ENCODE peak calls at places on chromosomes 13 and 19, in six cellular contexts. L is heart left ventricle, U is esophagus muscularis mucosa, Z is ovary, C is lower lobe of right lung, G is mesendoderm. O is an unnamed sample.

GRCh38 chr13:104843328-104843727 is 1692.1 kb downstream of the EFNB2 start:
- DNase-seq in L (no peak), U (no peak), Z (no peak), C (no peak), G (no peak), O (no peak)

GRCh38 chr13:79631260-79631659 is 150.3 kb downstream of the NDFIP2 start:
- DNase-seq in L (no peak), U (no peak), Z (no peak), C (no peak), G (peak), O (no peak)

GRCh38 chr13:113548171-113548641 is 36.3 kb upstream of the TFDP1 start:
- DNase-seq in L (no peak), U (no peak), Z (no peak), C (peak), G (no peak), O (peak)

GRCh38 chr13:47499358-47500150 is 501.5 kb downstream of the SUCLA2 start:
- DNase-seq in L (no peak), U (no peak), Z (no peak), C (no peak), G (no peak), O (no peak)

GRCh38 chr13:37202264-37202663 is 96.8 kb upstream of the CSNK1A1L start:
- DNase-seq in L (no peak), U (no peak), Z (no peak), C (no peak), G (no peak), O (no peak)

GRCh38 chr13:45492538-45492937 is 27.8 kb downstream of the COG3 start:
- DNase-seq in L (no peak), U (no peak), Z (no peak), C (no peak), G (no peak), O (no peak)

GRCh38 chr19:34041922-34042521 is 130.3 kb upstream of the LSM14A start:
- DNase-seq in L (peak), U (no peak), Z (peak), C (peak), G (peak), O (peak)

GRCh38 chr19:50496189-50497029 is 14.6 kb downstream of the JOSD2 start:
- DNase-seq in L (peak), U (no peak), Z (no peak), C (peak), G (peak), O (peak)

GRCh38 chr19:40594251-40594650 is 6.9 kb upstream of the LTBP4 start:
- DNase-seq in L (no peak), U (no peak), Z (no peak), C (no peak), G (peak), O (no peak)

GRCh38 chr19:47882890-47883289 is 3.2 kb downstream of the SULT2A1 start:
- DNase-seq in L (no peak), U (no peak), Z (no peak), C (peak), G (no peak), O (no peak)

GRCh38 chr19:54035215-54036178 is 28.2 kb downstream of the VSTM1 start:
- DNase-seq in L (no peak), U (no peak), Z (no peak), C (no peak), G (peak), O (no peak)

GRCh38 chr13:106887686-106888085 is 319.7 kb upstream of the ARGLU1 start:
- DNase-seq in L (no peak), U (no peak), Z (no peak), C (no peak), G (no peak), O (no peak)

GRCh38 chr19:46173886-46174475 is 25.9 kb downstream of the IGFL2 start:
- DNase-seq in L (no peak), U (no peak), Z (no peak), C (no peak), G (peak), O (no peak)

GRCh38 chr13:81565849-81566248 is 1224.9 kb upstream of the SPRY2 start:
- DNase-seq in L (no peak), U (no peak), Z (no peak), C (no peak), G (no peak), O (no peak)

GRCh38 chr19:32098953-32099352 is 246.5 kb upstream of the ZNF507 start:
- DNase-seq in L (no peak), U (no peak), Z (no peak), C (no peak), G (peak), O (no peak)

GRCh38 chr19:42850981-42851717 is 28.4 kb downstream of the PSG1 start:
- DNase-seq in L (peak), U (peak), Z (no peak), C (no peak), G (no peak), O (no peak)

GRCh38 chr13:113751491-113751890 is 7.5 kb upstream of the TMEM255B start:
- DNase-seq in L (no peak), U (no peak), Z (no peak), C (no peak), G (no peak), O (no peak)

GRCh38 chr13:102401305-102401704 is 543 bp downstream of the FGF14 start:
- DNase-seq in L (no peak), U (no peak), Z (no peak), C (no peak), G (no peak), O (no peak)

GRCh38 chr13:102402292-102402691 is 444 bp upstream of the FGF14 start:
- DNase-seq in L (peak), U (no peak), Z (no peak), C (no peak), G (peak), O (peak)

GRCh38 chr13:102400619-102401125 is 1.2 kb downstream of the FGF14 start:
- DNase-seq in L (peak), U (no peak), Z (no peak), C (peak), G (peak), O (peak)

GRCh38 chr13:102399791-102400618 is 1.8 kb downstream of the FGF14 start:
- DNase-seq in L (peak), U (no peak), Z (no peak), C (peak), G (peak), O (peak)

DNA sequence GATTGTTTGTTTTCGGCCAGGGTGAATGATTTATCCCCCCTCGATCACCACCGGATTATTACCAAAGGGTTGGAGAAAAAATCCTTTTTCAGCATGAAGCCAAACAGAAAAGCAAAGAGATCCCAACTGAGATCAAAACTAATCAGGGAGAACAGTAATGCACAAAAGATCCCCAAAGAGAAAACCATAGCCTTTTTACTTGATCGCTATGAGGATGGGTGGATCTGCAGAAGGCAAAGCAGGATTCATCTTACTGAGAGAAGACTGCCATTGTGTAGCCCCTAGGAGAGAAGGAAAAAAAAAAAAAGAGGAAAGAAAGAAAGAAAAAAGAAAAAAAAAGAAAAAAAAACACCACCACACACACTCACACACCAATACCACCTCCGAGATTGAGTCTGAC is at the start of gene FGF14:
- DNase-seq in L (no peak), U (no peak), Z (no peak), C (no peak), G (no peak), O (no peak)
- H3K27ac ChIP-seq in L (peak), U (peak), Z (no peak), C (no peak), G (no peak), O (no peak)

GRCh38 chr19:55112246-55112780 is 5.1 kb downstream of the PPP1R12C start:
- DNase-seq in L (no peak), U (no peak), Z (no peak), C (no peak), G (no peak), O (no peak)

GRCh38 chr19:55111238-55111831 is 6.1 kb downstream of the PPP1R12C start:
- DNase-seq in L (no peak), U (no peak), Z (no peak), C (no peak), G (no peak), O (no peak)

GRCh38 chr19:55112781-55113569 is 4.5 kb downstream of the PPP1R12C start:
- DNase-seq in L (peak), U (no peak), Z (no peak), C (no peak), G (peak), O (no peak)

GRCh38 chr19:55106591-55106990 is 10.8 kb downstream of the PPP1R12C start:
- DNase-seq in L (no peak), U (no peak), Z (no peak), C (no peak), G (no peak), O (no peak)

GRCh38 chr19:55109527-55110291 is 7.7 kb downstream of the PPP1R12C start:
- DNase-seq in L (no peak), U (no peak), Z (no peak), C (no peak), G (no peak), O (no peak)
- H3K27ac ChIP-seq in L (peak), U (peak), Z (no peak), C (no peak), G (no peak), O (no peak)

GRCh38 chr19:39065928-39066327 is 18.2 kb upstream of the ACP7 start:
- DNase-seq in L (no peak), U (no peak), Z (no peak), C (no peak), G (no peak), O (no peak)
- H3K27ac ChIP-seq in L (no peak), U (no peak), Z (no peak), C (no peak), G (no peak), O (no peak)

GRCh38 chr13:41408061-41408460 is 49.3 kb upstream of the RGCC start:
- DNase-seq in L (no peak), U (no peak), Z (no peak), C (no peak), G (no peak), O (no peak)

GRCh38 chr13:41407380-41407779 is 50.0 kb upstream of the RGCC start:
- DNase-seq in L (no peak), U (no peak), Z (no peak), C (no peak), G (no peak), O (no peak)

GRCh38 chr13:41411536-41411935 is 45.8 kb upstream of the RGCC start:
- DNase-seq in L (no peak), U (peak), Z (no peak), C (no peak), G (peak), O (peak)

GRCh38 chr13:41411060-41411459 is 46.3 kb upstream of the RGCC start:
- DNase-seq in L (no peak), U (peak), Z (no peak), C (no peak), G (no peak), O (no peak)

DNA sequence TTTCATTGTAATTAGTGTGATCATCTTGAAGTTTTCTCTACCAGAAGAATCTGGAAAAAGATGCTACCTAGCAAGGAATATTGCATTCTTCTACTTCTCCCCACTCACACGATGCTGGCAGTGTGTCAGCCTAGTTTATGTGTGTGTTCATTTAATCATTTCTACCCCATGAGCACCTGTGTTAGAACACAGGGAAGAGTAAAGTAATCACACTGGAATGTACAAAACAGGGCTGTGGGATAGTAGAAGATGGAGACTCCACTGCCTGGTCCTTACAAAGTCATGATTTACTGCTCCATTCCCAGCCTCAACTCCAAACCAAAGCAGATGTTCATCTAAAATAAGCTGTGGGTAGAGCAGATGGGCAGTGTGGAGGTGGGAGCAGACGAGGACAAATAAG is 47.7 kb upstream of the RGCC start:
- DNase-seq in L (no peak), U (peak), Z (no peak), C (no peak), G (no peak), O (no peak)
- H3K27ac ChIP-seq in L (no peak), U (no peak), Z (no peak), C (no peak), G (no peak), O (no peak)

DNA sequence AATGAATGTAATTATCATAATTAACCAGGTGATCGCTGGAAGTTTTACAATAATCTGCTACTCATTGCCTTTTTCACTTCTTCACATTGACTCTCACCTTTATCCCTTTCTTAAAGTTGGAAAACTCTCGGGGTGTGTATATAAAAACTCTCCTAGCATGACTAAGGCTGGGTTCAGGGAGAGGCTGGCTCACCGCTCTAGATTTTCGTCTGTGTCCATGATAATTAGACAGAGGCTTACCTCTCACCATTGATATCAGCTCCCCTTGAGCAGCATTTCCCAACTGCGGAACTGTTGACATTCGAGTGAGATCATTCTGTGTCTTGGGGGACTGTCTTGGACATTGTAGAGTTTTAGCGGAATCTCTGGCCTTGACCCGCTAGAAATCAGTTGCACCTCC is 39.4 kb downstream of the NFIX start:
- DNase-seq in L (no peak), U (no peak), Z (no peak), C (no peak), G (no peak), O (no peak)
- H3K27ac ChIP-seq in L (peak), U (peak), Z (peak), C (peak), G (no peak), O (no peak)

DNA sequence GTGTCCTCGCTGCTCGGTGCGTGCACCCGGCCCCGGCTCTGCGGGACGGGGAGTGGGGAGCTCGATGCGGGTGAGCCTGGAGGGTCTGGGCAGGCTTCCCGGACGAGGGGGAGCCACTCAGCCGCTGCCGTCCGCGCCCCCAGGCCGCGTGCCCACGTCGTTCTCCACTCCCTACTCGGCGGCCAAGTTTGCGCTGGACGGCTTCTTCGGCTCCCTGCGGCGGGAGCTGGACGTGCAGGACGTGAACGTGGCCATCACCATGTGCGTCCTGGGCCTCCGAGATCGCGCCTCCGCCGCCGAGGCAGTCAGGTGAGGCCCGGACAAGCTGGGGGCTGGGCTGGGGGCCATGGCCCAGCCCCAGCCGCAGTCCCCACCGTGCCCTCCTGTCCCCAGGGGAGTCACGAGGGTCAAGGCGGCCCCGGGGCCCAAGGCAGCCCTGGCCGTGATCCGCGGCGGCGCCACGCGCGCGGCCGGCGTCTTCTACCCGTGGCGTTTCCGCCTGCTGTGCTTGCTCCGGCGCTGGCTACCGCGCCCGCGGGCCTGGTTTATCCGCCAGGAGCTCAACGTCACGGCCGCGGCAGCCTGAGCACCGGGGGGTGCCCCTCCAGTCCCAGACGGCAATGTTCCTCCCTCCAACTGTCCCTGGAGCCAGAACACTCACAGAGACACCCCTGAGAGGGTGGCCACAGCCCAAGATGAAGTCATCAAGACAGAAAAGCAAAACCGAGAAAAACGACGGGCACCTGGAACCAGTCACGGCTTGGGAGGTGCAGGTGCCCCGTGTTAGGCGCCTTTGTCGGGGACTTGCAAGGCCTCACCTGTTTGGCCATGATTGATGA is 2.5 kb upstream of the RPL36 start:
- DNase-seq in L (no peak), U (no peak), Z (no peak), C (peak), G (no peak), O (no peak)
- H3K27ac ChIP-seq in L (peak), U (peak), Z (peak), C (peak), G (no peak), O (no peak)

GRCh38 chr13:73993661-73994060 is 140.5 kb downstream of the KLF12 start:
- DNase-seq in L (no peak), U (no peak), Z (no peak), C (no peak), G (no peak), O (no peak)

GRCh38 chr13:73997964-73998363 is 136.2 kb downstream of the KLF12 start:
- DNase-seq in L (no peak), U (no peak), Z (no peak), C (no peak), G (no peak), O (no peak)

GRCh38 chr13:73998631-73999030 is 135.6 kb downstream of the KLF12 start:
- DNase-seq in L (no peak), U (no peak), Z (no peak), C (no peak), G (no peak), O (no peak)

GRCh38 chr13:73995752-73996151 is 138.5 kb downstream of the KLF12 start:
- DNase-seq in L (no peak), U (no peak), Z (no peak), C (no peak), G (no peak), O (no peak)

GRCh38 chr13:73996569-73996968 is 137.6 kb downstream of the KLF12 start:
- DNase-seq in L (no peak), U (no peak), Z (no peak), C (no peak), G (no peak), O (no peak)
- H3K27ac ChIP-seq in L (no peak), U (no peak), Z (no peak), C (no peak), G (no peak), O (no peak)